ENCODE peak calls at places on chromosome 21, in five cellular contexts. Y is MM.1S, B is HL-60, D is pancreas, R is caudate nucleus. M is an unnamed sample.

GRCh38 chr21:26850116-26850643 is 5.0 kb upstream of the ADAMTS1 start:
- DNase-seq in B (no peak), R (no peak), D (no peak), Y (peak), M (no peak)

GRCh38 chr21:21238882-21239400 is 240.7 kb downstream of the NCAM2 start:
- DNase-seq in D (no peak), R (no peak), Y (no peak), B (no peak), M (no peak)

GRCh38 chr21:38487906-38488639 is 10.2 kb downstream of the ERG start:
- DNase-seq in B (no peak), D (no peak), R (no peak), Y (no peak), M (no peak)

GRCh38 chr21:31395268-31395667 is 51.2 kb upstream of the TIAM1 start:
- DNase-seq in D (no peak), R (peak), B (no peak), Y (no peak), M (no peak)

GRCh38 chr21:31222142-31222541 is 121.9 kb downstream of the TIAM1 start:
- DNase-seq in Y (no peak), B (no peak), R (no peak), D (no peak), M (no peak)

GRCh38 chr21:39911286-39911685 is 44.0 kb downstream of the PCP4 start:
- DNase-seq in D (no peak), B (no peak), Y (peak), R (no peak), M (no peak)

GRCh38 chr21:18772876-18773275 is 369.3 kb upstream of the TMPRSS15 start:
- DNase-seq in D (no peak), Y (no peak), R (no peak), B (no peak), M (no peak)

GRCh38 chr21:26909972-26910371 is 56.9 kb downstream of the ADAMTS5 start:
- DNase-seq in B (no peak), R (no peak), Y (no peak), D (no peak), M (no peak)

GRCh38 chr21:37220433-37220980 is 46.6 kb downstream of the VPS26C start:
- DNase-seq in Y (peak), R (no peak), B (peak), D (no peak), M (no peak)

GRCh38 chr21:38815060-38815405 is 9.3 kb downstream of the ETS2 start:
- DNase-seq in R (no peak), B (no peak), D (no peak), Y (no peak), M (no peak)

GRCh38 chr21:46503922-46504539 is 45.3 kb downstream of the DIP2A start:
- DNase-seq in B (no peak), Y (no peak), R (no peak), D (no peak), M (no peak)

GRCh38 chr21:42781981-42782722 is 97.2 kb downstream of the WDR4 start:
- DNase-seq in Y (no peak), D (peak), R (no peak), B (no peak), M (no peak)

GRCh38 chr21:42784896-42785451 is 94.4 kb downstream of the WDR4 start:
- DNase-seq in Y (no peak), D (no peak), R (no peak), B (no peak), M (no peak)

GRCh38 chr21:42781150-42781980 is 98.0 kb downstream of the WDR4 start:
- DNase-seq in Y (no peak), B (no peak), R (peak), D (peak), M (no peak)

GRCh38 chr21:42784276-42784675 is 95.1 kb downstream of the WDR4 start:
- DNase-seq in D (no peak), B (no peak), Y (no peak), R (no peak), M (no peak)

DNA sequence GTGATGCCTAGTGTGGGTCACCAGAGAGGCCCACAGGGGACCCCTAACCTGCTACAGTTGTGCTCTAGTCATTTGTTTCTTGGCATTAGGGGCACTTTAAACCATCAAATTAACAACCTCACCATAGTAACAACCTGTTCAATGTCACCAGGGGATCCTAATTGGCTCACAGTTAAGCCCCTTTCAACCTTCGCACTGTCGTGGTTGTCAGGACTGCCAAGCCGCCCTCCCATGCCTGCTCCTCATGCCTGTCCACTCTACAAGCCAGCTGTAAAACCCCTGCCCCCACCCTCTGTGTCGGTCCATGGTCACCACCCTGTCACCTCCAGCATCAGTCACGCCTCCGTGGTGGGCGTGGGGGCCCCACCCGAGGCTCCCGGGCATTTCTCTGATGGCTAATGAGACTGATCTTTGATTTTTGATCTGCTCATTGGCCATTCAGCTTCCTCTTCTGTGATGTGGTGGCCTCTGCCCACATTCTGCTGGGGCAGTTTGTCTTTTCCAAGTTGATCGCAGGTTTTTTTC is 96.6 kb downstream of the WDR4 start:
- DNase-seq in R (no peak), B (no peak), D (no peak), Y (no peak), M (no peak)
- H3K27ac ChIP-seq in R (no peak), B (no peak), D (no peak), Y (no peak), M (no peak)

GRCh38 chr21:36068748-36069398 is 951 bp upstream of the CBR1 start:
- DNase-seq in B (no peak), R (no peak), D (no peak), Y (no peak), M (no peak)
- H3K27ac ChIP-seq in B (peak), R (peak), D (peak), Y (no peak), M (no peak)

DNA sequence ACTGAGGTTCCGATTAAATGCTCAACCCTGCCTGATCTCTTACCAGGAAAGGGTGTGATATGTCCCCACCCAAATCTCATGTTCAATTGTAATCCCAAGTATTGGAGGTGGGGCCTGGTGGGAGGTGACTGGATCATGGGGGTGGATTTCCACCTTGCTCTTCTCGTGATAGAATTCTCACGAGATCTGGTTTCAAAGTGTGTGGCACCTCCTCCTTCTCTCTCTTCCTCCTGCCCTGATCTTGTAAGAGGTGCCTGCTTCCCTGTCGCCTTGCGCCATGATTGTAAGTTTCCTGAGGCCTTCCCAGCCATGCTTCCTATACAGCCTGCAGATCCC is 34.9 kb downstream of the RSPH1 start:
- DNase-seq in D (no peak), R (no peak), Y (no peak), B (no peak), M (no peak)
- H3K27ac ChIP-seq in D (peak), R (no peak), Y (peak), B (no peak), M (no peak)

GRCh38 chr21:45431781-45432572 is 27.0 kb downstream of the COL18A1 start:
- DNase-seq in D (no peak), R (no peak), B (no peak), Y (no peak), M (no peak)
- H3K27ac ChIP-seq in D (peak), R (peak), B (no peak), Y (no peak), M (no peak)

GRCh38 chr21:42061866-42062542 is 9.1 kb upstream of the UMODL1 start:
- DNase-seq in Y (peak), B (no peak), D (no peak), R (no peak), M (peak)
- H3K27ac ChIP-seq in Y (peak), B (peak), D (no peak), R (no peak), M (peak)

DNA sequence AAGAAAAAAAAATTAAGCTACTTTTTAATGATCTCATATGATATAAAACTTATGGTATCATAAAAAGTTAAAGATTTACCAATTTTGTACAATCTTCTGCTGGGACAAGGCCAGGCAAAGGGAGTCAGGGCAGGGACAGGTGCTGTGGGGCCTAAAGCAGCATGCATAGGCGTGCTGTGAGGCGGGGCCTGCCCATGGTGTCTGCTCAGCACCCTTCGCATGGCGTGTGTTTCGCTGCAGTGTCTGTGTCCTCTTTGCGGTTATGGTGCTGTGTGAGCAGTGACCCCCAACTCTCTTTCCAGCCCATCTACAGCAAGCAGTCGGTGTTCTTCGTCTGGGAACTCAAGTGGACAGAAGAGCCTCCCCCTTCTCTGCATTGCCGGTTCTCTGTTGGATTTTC is 13.4 kb upstream of the PWP2 start:
- DNase-seq in B (no peak), R (no peak), Y (no peak), D (no peak), M (no peak)
- H3K27ac ChIP-seq in B (no peak), R (no peak), Y (no peak), D (no peak), M (no peak)

GRCh38 chr21:34126269-34126668 is 52.9 kb downstream of the MRPS6 start:
- DNase-seq in Y (no peak), R (no peak), D (no peak), B (no peak), M (no peak)

GRCh38 chr21:34128674-34129038 is 55.3 kb downstream of the MRPS6 start:
- DNase-seq in D (no peak), R (no peak), Y (no peak), B (no peak), M (no peak)

GRCh38 chr21:34126691-34127090 is 53.3 kb downstream of the MRPS6 start:
- DNase-seq in B (no peak), D (no peak), R (no peak), Y (no peak), M (no peak)

GRCh38 chr21:34129039-34129891 is 55.9 kb downstream of the MRPS6 start:
- DNase-seq in R (peak), B (no peak), Y (no peak), D (peak), M (peak)

DNA sequence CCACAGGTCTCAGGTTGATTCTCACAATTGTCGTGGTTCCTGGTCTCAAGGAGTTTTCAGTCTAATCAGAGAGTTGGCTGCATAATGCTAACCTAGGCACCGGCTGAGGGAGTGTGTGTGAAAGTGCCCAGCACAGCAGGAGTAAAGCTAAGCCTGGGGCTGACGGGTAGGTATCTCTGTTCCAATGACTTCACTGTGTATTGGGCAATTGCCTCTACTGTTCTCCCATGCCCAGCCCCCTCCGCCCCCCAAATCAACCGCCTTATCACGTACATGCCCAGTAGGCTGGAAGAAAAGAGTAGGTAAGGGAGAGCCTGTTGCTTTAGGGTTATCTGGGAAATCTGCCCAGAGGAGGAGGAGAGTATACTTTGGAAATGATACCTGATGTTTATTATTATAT is 54.7 kb downstream of the MRPS6 start:
- DNase-seq in D (no peak), Y (no peak), R (no peak), B (no peak), M (no peak)
- H3K27ac ChIP-seq in D (no peak), Y (no peak), R (no peak), B (no peak), M (no peak)

DNA sequence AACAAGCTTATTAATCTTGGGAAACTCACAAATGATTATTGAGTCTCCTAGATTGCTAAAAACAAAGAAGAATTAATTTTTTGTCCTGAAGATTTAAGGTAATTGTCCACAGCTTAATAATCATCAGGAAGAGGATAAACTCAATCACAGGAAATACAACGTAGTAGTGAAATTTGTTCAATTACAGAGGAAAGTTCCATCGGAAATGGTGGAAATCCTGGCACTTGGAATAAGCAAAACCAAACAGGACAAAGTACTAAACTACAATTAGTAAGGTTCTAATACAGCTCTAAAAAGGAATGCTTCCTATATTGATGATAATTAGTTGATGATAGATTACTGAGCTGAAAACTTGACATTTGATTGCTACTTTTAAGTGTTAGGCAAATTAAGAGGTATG is 485.4 kb downstream of the USP25 start:
- DNase-seq in D (no peak), Y (no peak), R (no peak), B (no peak), M (no peak)
- H3K27ac ChIP-seq in D (no peak), Y (no peak), R (peak), B (no peak), M (no peak)

M was measured in CD4-positive, alpha-beta memory T cell.